ENCODE peak calls at places on chromosomes 13 and 19, in six cellular contexts. P is H4; B is activated naive CD8-positive, alpha-beta T cell treated with anti-CD3 and anti-CD28 coated beads, Interleukin-2, amount 50 U/mL, for 24 hours; K is fibroblast of villous mesenchyme; E is AML-193; U is T-helper 1 cell. J is an unnamed sample.

GRCh38 chr19:28472843-28473242 is 740.1 kb downstream of the UQCRFS1 start:
- DNase-seq in E (no peak), P (no peak), K (no peak), B (no peak), U (no peak), J (no peak)

GRCh38 chr13:99553033-99553432 is 51.8 kb downstream of the TM9SF2 start:
- DNase-seq in B (no peak), K (no peak), E (no peak), P (no peak), U (no peak), J (no peak)

GRCh38 chr13:51635137-51635878 is 51.0 kb downstream of the WDFY2 start:
- DNase-seq in E (no peak), B (no peak), U (no peak), P (no peak), K (no peak), J (no peak)

GRCh38 chr19:51124729-51125128 is at the start of gene SIGLEC9:
- DNase-seq in B (no peak), E (no peak), K (no peak), U (no peak), P (no peak), J (no peak)

GRCh38 chr19:55552620-55553019 is 7.3 kb upstream of the SBK3 start:
- DNase-seq in E (no peak), K (peak), P (peak), U (no peak), B (no peak), J (no peak)

GRCh38 chr13:77696006-77696862 is 1.3 kb upstream of the SLAIN1 start:
- DNase-seq in K (no peak), U (no peak), E (no peak), P (no peak), B (no peak), J (no peak)

GRCh38 chr13:44934724-44935123 is 54.5 kb downstream of the NUFIP1 start:
- DNase-seq in P (peak), B (no peak), E (peak), U (no peak), K (peak), J (no peak)

GRCh38 chr13:79869326-79869725 is 388.4 kb downstream of the NDFIP2 start:
- DNase-seq in U (no peak), E (no peak), B (no peak), P (no peak), K (peak), J (no peak)

GRCh38 chr19:13033819-13034611 is 38.7 kb downstream of the NFIX start:
- DNase-seq in B (peak), U (no peak), P (peak), K (no peak), E (peak), J (peak)

GRCh38 chr19:16535381-16535780 is 6.9 kb downstream of the CHERP start:
- DNase-seq in U (no peak), K (no peak), E (no peak), P (no peak), B (no peak), J (no peak)

GRCh38 chr13:49587311-49587847 is 2.0 kb upstream of the RCBTB1 start:
- DNase-seq in U (no peak), P (no peak), B (no peak), E (no peak), K (peak), J (no peak)

GRCh38 chr19:6828698-6829633 is 56.5 kb downstream of the VAV1 start:
- DNase-seq in E (peak), U (no peak), P (no peak), B (peak), K (no peak), J (peak)

GRCh38 chr13:93233997-93234416 is 7.4 kb downstream of the GPC6 start:
- DNase-seq in K (no peak), B (no peak), E (no peak), P (peak), U (no peak), J (no peak)

GRCh38 chr19:8367327-8368001 is 3.5 kb downstream of the ANGPTL4 start:
- DNase-seq in P (peak), B (no peak), K (peak), U (no peak), E (no peak), J (no peak)

GRCh38 chr13:92807343-92807742 is 419.3 kb upstream of the GPC6 start:
- DNase-seq in K (no peak), E (no peak), P (no peak), U (no peak), B (no peak), J (no peak)

GRCh38 chr19:13277104-13277809 is 127.0 kb downstream of the IER2 start:
- DNase-seq in B (peak), U (no peak), E (peak), K (peak), P (peak), J (peak)

GRCh38 chr19:7072541-7072940 is 3.0 kb downstream of the ZNF557 start:
- DNase-seq in E (no peak), U (no peak), P (no peak), B (no peak), K (no peak), J (no peak)

GRCh38 chr19:45087531-45087930 is 5.4 kb upstream of the PPP1R37 start:
- DNase-seq in U (peak), K (no peak), E (no peak), B (peak), P (no peak), J (no peak)

GRCh38 chr19:52891336-52891735 is 6.1 kb downstream of the ZNF320 start:
- DNase-seq in E (no peak), B (no peak), P (no peak), U (no peak), K (no peak), J (no peak)